ENCODE peak calls at places on chromosome 21, in eight cellular contexts. V is kidney epithelial cell, R is cardiac fibroblast, W is progenitor cell of endocrine pancreas, A is MM.1S, I is Ammon's horn, H is GM18507, Q is HFF-Myc. T is an unnamed sample.

GRCh38 chr21:34640858-34641257 is 25.9 kb upstream of the RCAN1 start:
- DNase-seq in W (no peak), H (no peak), Q (peak; percentile 20), R (peak; percentile 51), I (no peak), V (peak; percentile 39), A (no peak), T (no peak)

GRCh38 chr21:27425172-27425571 is 458.3 kb upstream of the ADAMTS5 start:
- DNase-seq in A (no peak), V (no peak), Q (no peak), I (no peak), R (peak; percentile 34), W (no peak), H (no peak), T (no peak)

GRCh38 chr21:36249576-36250422 is 70.2 kb upstream of the MORC3 start:
- DNase-seq in I (no peak), W (no peak), R (no peak), V (no peak), Q (no peak), A (no peak), H (no peak), T (no peak)

GRCh38 chr21:42845296-42845965 is 33.9 kb downstream of the WDR4 start:
- DNase-seq in A (no peak), R (peak; percentile 17), I (peak; percentile 60), W (no peak), Q (no peak), H (no peak), V (no peak), T (no peak)

GRCh38 chr21:25913488-25913887 is 178.7 kb downstream of the GABPA start:
- DNase-seq in V (no peak), H (no peak), A (no peak), Q (no peak), W (no peak), I (no peak), R (no peak), T (no peak)

GRCh38 chr21:37041706-37042271 is 31.1 kb downstream of the PIGP start:
- DNase-seq in A (no peak), I (no peak), H (no peak), W (no peak), V (no peak), Q (no peak), R (no peak), T (no peak)

GRCh38 chr21:34986561-34987533 is 62.3 kb downstream of the RUNX1 start:
- DNase-seq in A (peak; percentile 46), W (no peak), H (peak; percentile 49), I (no peak), R (peak; percentile 61), Q (no peak), V (peak; percentile 65), T (peak; percentile 18)

GRCh38 chr21:32572574-32573420 is 12.5 kb downstream of the TCP10L start:
- DNase-seq in W (no peak), H (no peak), Q (no peak), R (no peak), V (no peak), I (no peak), A (no peak), T (no peak)

GRCh38 chr21:37849703-37850102 is 66.6 kb downstream of the KCNJ6 start:
- DNase-seq in I (no peak), A (no peak), Q (no peak), W (no peak), V (peak; percentile 68), H (no peak), R (peak; percentile 74), T (no peak)

GRCh38 chr21:41647806-41648561 is 118.9 kb downstream of the RIPK4 start:
- DNase-seq in H (no peak), W (no peak), R (no peak), Q (no peak), A (no peak), I (no peak), V (no peak), T (no peak)

GRCh38 chr21:35291034-35291433 is 241.9 kb upstream of the RUNX1 start:
- DNase-seq in W (no peak), A (no peak), Q (no peak), V (no peak), H (no peak), I (no peak), R (no peak), T (no peak)

GRCh38 chr21:45295576-45296365 is 8.1 kb upstream of the POFUT2 start:
- DNase-seq in W (peak; percentile 4), H (no peak), R (peak; percentile 59), Q (no peak), A (no peak), V (no peak), I (no peak), T (no peak)

GRCh38 chr21:45727390-45727789 is 83.9 kb downstream of the PCBP3 start:
- DNase-seq in W (no peak), H (no peak), R (no peak), Q (no peak), A (no peak), V (no peak), I (no peak), T (no peak)

GRCh38 chr21:42652527-42653491 is 612 bp upstream of the PDE9A start:
- DNase-seq in I (peak; percentile 86), W (peak; percentile 74), H (no peak), V (no peak), R (peak; percentile 61), Q (no peak), A (no peak), T (no peak)

GRCh38 chr21:27429612-27430361 is 462.9 kb upstream of the ADAMTS5 start:
- DNase-seq in I (no peak), W (no peak), R (peak; percentile 75), A (no peak), V (no peak), Q (no peak), H (no peak), T (no peak)

GRCh38 chr21:41621523-41621922 is 113.6 kb upstream of the TMPRSS2 start:
- DNase-seq in Q (no peak), R (no peak), V (no peak), H (no peak), I (no peak), A (no peak), W (no peak), T (no peak)

GRCh38 chr21:39667353-39667891 is 54.7 kb downstream of the B3GALT5 start:
- DNase-seq in V (no peak), A (no peak), R (no peak), Q (no peak), H (no peak), W (no peak), I (no peak), T (no peak)

GRCh38 chr21:34517491-34518245 is 5.7 kb upstream of the KCNE1 start:
- DNase-seq in I (no peak), H (no peak), V (no peak), W (no peak), A (peak; percentile 20), R (no peak), Q (no peak), T (peak; percentile 21)

GRCh38 chr21:39452207-39452964 is 616 bp downstream of the SH3BGR start:
- DNase-seq in Q (no peak), R (peak; percentile 43), V (no peak), H (no peak), W (no peak), A (no peak), I (peak; percentile 74), T (no peak)

GRCh38 chr21:8989261-8989882 is 1532.0 kb upstream of the TPTE start:
- DNase-seq in R (no peak), W (no peak), V (no peak), A (no peak), I (no peak), H (no peak), Q (no peak), T (peak; percentile 34)

T was measured in NAMALWA.